ENCODE peak calls at places on chromosomes 4 and X, in six cellular contexts. R, D, G, H, J and V are unnamed samples. For H3K36me3, the result is how much of the 10 kb centered on the place peaks cover.

GRCh38 chr4:124329134-124329533 is 383.4 kb downstream of the ANKRD50 start:
- DNase-seq in H (no peak), R (no peak), J (no peak), G (no peak), D (no peak), V (no peak)

GRCh38 chrX:36241397-36241796 is 321.9 kb downstream of the CFAP47 start:
- DNase-seq in H (no peak), R (no peak), G (no peak), J (no peak), D (no peak), V (no peak)

GRCh38 chrX:18871161-18871880 is 112.6 kb downstream of the PHKA2 start:
- DNase-seq in R (no peak), H (peak), G (no peak), D (no peak), J (peak), V (no peak)

GRCh38 chr4:112370466-112370865 is 73.3 kb downstream of the ALPK1 start:
- DNase-seq in H (no peak), D (no peak), G (no peak), R (no peak), J (no peak), V (no peak)

GRCh38 chr4:78704981-78705757 is 71.0 kb upstream of the BMP2K start:
- DNase-seq in R (no peak), H (peak), J (no peak), D (no peak), G (no peak), V (no peak)

GRCh38 chr4:38759790-38760122 is 23.0 kb downstream of the TLR10 start:
- DNase-seq in J (no peak), D (no peak), R (no peak), H (no peak), G (no peak), V (no peak)

GRCh38 chr4:152486414-152487389 is 49.2 kb downstream of the FBXW7 start:
- DNase-seq in J (no peak), R (no peak), H (no peak), G (no peak), D (no peak), V (no peak)

GRCh38 chrX:8607326-8607725 is 124.6 kb downstream of the ANOS1 start:
- DNase-seq in J (no peak), G (no peak), H (peak), R (no peak), D (no peak), V (no peak)

GRCh38 chr4:184950926-184951325 is 67.4 kb upstream of the HELT start:
- DNase-seq in R (no peak), D (no peak), H (no peak), J (no peak), G (no peak), V (no peak)

GRCh38 chrX:113195949-113196348 is 355.3 kb upstream of the AMOT start:
- DNase-seq in G (no peak), D (no peak), H (no peak), R (no peak), J (no peak), V (no peak)

GRCh38 chr4:111037591-111037990 is 414.7 kb upstream of the PITX2 start:
- DNase-seq in J (no peak), H (no peak), G (no peak), D (no peak), R (no peak), V (no peak)

GRCh38 chr4:55754754-55755350 is 64.7 kb upstream of the EXOC1L start:
- DNase-seq in G (no peak), D (no peak), J (no peak), H (peak), R (no peak), V (no peak)

DNA sequence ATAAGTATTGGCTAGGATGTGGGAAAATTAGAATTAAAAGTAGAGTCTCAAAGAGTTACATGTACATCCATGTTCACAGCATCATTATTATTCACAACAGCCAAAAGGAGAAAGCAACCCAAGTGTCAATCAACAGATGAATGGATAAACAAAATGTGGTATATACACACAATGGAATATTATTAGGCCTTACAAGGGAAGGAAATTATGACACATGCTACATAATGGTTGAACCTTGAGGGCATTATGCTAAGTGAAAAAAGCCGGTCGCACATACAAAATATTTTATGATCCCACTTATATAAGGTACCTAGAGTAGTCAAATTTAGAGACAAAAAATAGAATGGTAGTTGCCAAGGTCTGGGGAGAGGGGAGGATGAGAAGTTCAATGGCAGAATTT is 80.1 kb downstream of the HUWE1 start:
- DNase-seq in H (no peak), D (no peak), R (no peak), G (no peak), J (no peak), V (no peak)
- H3K36me3 ChIP-seq in H (under half), D (under half), R (half or more), G (under half), J (half or more), V (under half)

GRCh38 chr4:120215350-120215749 is 148.7 kb upstream of the MAD2L1 start:
- DNase-seq in D (no peak), R (no peak), G (no peak), H (no peak), J (no peak), V (no peak)

DNA sequence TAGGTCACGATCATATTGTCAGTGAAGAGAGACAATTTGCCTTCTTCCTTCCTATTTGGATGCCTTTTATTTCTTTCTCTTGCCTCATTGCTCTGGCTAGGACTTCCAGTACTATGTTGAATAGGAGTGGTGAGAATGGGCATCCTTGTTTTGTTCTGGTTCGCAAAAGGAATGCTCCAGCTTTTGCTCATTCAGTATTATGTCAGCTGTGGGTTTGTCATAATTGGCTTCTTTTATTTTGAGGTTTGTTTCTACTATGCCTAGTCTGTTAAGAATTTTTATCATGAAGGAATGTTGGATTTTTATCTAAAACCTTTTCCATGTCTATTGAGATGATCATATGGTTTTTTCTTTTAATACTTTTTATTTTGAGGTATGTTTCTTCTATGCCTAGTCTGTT is 152.3 kb upstream of the MAD2L1 start:
- DNase-seq in R (no peak), D (no peak), G (no peak), J (no peak), H (peak), V (no peak)
- H3K36me3 ChIP-seq in R (under half), D (under half), G (under half), J (under half), H (under half), V (under half)

GRCh38 chr4:1922826-1923225 is 51.6 kb downstream of the NSD2 start:
- DNase-seq in J (no peak), G (no peak), D (no peak), R (no peak), H (no peak), V (no peak)
- H3K36me3 ChIP-seq in J (under half), G (under half), D (under half), R (half or more), H (under half), V (under half)

GRCh38 chr4:88037447-88037846 is 30.0 kb downstream of the PKD2 start:
- DNase-seq in J (no peak), H (no peak), R (no peak), G (no peak), D (no peak), V (no peak)
- H3K36me3 ChIP-seq in J (half or more), H (under half), R (under half), G (under half), D (under half), V (under half)

GRCh38 chr4:24820541-24820940 is 25.2 kb downstream of the SOD3 start:
- DNase-seq in G (no peak), D (no peak), R (no peak), H (no peak), J (no peak), V (no peak)

DNA sequence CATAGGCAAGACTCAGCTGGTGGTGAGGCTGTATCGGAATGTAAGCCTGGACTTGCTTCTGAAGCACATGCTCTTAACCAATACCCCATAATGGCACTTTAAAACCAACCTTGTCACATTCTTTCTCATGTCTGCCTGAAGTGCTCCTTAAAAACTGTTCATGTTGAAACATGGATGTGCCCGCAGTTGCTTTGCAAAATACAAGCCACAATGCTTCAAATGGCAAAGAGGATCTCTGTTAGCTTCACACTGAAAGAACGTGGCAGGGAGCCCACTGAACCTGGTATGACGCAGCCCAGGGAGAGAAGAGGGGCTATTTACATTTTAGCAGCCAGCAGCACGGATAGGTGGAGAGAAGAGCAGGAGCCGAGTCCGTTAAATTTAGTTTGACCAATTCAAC is 29.3 kb downstream of the SOD3 start:
- DNase-seq in D (no peak), G (no peak), J (no peak), H (peak), R (no peak), V (no peak)
- H3K36me3 ChIP-seq in D (under half), G (under half), J (under half), H (under half), R (under half), V (under half)

GRCh38 chr4:83504974-83505373 is 20.1 kb upstream of the ABRAXAS1 start:
- DNase-seq in D (no peak), H (no peak), G (no peak), J (no peak), R (no peak), V (no peak)
- H3K36me3 ChIP-seq in D (under half), H (under half), G (under half), J (under half), R (under half), V (under half)

GRCh38 chrX:15815779-15816452 is 25.6 kb downstream of the ZRSR2 start:
- DNase-seq in J (no peak), D (no peak), G (no peak), R (peak), H (no peak), V (no peak)
- H3K36me3 ChIP-seq in J (half or more), D (under half), G (under half), R (half or more), H (under half), V (under half)

DNA sequence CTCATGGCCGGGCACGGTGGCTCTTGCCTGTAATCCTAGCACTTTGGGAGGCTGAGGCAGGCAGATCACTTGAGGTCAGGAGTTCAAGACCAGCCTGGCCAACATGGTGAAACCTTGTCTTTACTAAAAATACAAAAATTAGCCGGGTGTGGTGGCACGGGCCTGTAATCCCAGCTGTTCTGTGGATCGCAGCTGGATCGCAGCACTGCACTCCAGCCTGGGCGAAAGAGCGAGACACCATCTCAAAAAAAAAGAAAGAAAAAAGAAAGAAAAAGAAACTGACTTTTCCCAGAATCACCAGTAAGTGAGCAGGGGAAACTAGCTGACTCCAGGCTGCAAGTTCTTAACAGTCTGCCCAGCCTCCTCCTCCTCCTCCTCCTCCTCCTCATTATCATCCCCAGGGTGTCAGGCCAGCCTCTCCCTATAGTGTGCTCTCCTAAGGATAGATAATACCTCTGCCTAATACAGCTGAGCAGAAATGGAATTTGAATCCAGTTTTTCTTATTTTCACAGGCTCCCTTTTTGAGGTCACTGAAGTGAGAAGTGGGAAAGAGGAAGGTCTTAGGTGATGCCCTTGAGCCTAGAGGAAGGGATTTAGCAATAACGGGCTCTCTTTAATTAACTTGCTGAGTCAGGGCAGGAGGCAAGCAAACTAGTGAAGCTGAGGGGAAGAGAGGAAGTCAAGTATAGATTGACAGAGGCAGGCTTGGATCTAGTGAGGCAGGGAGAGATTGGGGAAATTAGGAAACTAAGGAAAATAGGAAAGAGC is 11.8 kb upstream of the ELF2 start:
- DNase-seq in H (no peak), R (no peak), J (no peak), G (no peak), D (no peak), V (no peak)
- H3K36me3 ChIP-seq in H (under half), R (under half), J (under half), G (under half), D (under half), V (under half)

DNA sequence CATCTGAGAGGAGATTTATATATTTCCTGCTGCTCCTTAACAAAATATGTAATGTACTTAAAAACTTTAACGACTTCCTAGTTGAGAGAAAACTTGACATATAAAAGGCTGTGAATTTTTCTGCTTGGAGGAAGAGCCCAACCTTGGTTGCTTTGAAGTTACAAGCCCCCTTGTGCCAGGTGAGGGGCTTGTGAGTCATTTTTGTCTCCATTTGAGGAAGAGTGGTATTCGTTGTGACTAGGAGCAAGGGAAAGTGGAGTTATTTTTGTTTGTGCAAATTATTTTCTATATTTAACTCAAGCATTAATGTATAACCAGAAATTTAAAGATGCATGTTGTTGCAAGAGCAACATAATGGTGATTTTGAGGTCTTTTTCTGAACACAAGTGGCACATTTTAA is 99.0 kb upstream of the DDX3X start:
- DNase-seq in G (no peak), R (no peak), J (no peak), D (no peak), H (no peak), V (no peak)
- H3K36me3 ChIP-seq in G (under half), R (under half), J (under half), D (under half), H (under half), V (under half)

GRCh38 chrX:118615141-118615540 is 112.3 kb upstream of the IL13RA1 start:
- DNase-seq in G (no peak), D (no peak), H (no peak), R (no peak), J (no peak), V (no peak)
- H3K36me3 ChIP-seq in G (under half), D (under half), H (under half), R (under half), J (under half), V (under half)